ENCODE peak calls at places on chromosomes 12 and 14, in four cellular contexts. M is stimulated activated CD4-positive, alpha-beta T cell treated with anti-CD3 and anti-CD28 coated beads, Interleukin-1b, Interleukin-23, amount 100 ng/mL, for 48 hours; Q is AML-193; L is frontal cortex. V is an unnamed sample.

GRCh38 chr12:101935769-101936741 is 58.7 kb downstream of the DRAM1 start:
- DNase-seq in M (peak), Q (no peak), L (no peak), V (no peak)

GRCh38 chr12:30970559-30971202 is 44.1 kb downstream of the TSPAN11 start:
- DNase-seq in M (no peak), Q (no peak), L (no peak), V (no peak)

GRCh38 chr14:96100171-96101064 is 61.3 kb downstream of the C14orf132 start:
- DNase-seq in M (peak), Q (peak), L (peak), V (peak)

GRCh38 chr14:39948235-39948634 is 516.0 kb upstream of the FBXO33 start:
- DNase-seq in M (no peak), Q (no peak), L (no peak), V (no peak)

GRCh38 chr14:104930526-104931322 is 6.0 kb downstream of the PLD4 start:
- DNase-seq in M (no peak), Q (no peak), L (no peak), V (no peak)

GRCh38 chr14:32129124-32129523 is 52.0 kb downstream of the ARHGAP5 start:
- DNase-seq in M (no peak), Q (no peak), L (no peak), V (no peak)

GRCh38 chr12:75908961-75909699 is 122.4 kb downstream of the PHLDA1 start:
- DNase-seq in M (no peak), Q (no peak), L (no peak), V (no peak)

GRCh38 chr14:51856897-51857296 is 3.5 kb upstream of the GNG2 start:
- DNase-seq in M (no peak), Q (no peak), L (no peak), V (no peak)

GRCh38 chr14:64569108-64570045 is 19.6 kb downstream of the PPP1R36 start:
- DNase-seq in M (no peak), Q (no peak), L (no peak), V (peak)

V was measured in hippocampal formation.